ENCODE peak calls at places on chromosome 18, in four cellular contexts. One of them, this sample, is unnamed.

GRCh38 chr18:33606621-33607020 is 28.6 kb downstream of the ASXL3 start:
- DNase-seq in HepG2: no peak
- DNase-seq in K562: no peak
- DNase-seq in GM12878: no peak
- DNase-seq in this sample: peak; percentile 53

GRCh38 chr18:30106356-30106755 is 936.2 kb downstream of the DSC3 start:
- DNase-seq in HepG2: no peak
- DNase-seq in GM12878: no peak
- DNase-seq in K562: no peak
- DNase-seq in this sample: peak; percentile 38

GRCh38 chr18:71038196-71038595 is 749.4 kb downstream of the SOCS6 start:
- DNase-seq in GM12878: no peak
- DNase-seq in K562: no peak
- DNase-seq in HepG2: no peak
- DNase-seq in this sample: no peak

GRCh38 chr18:54774971-54775665 is 53.2 kb upstream of the RAB27B start:
- DNase-seq in GM12878: no peak
- DNase-seq in K562: no peak
- DNase-seq in HepG2: no peak
- DNase-seq in this sample: no peak

GRCh38 chr18:44130365-44130942 is 550.2 kb upstream of the SETBP1 start:
- DNase-seq in GM12878: no peak
- DNase-seq in K562: peak; percentile 8
- DNase-seq in HepG2: peak; percentile 10
- DNase-seq in this sample: peak; percentile 21

GRCh38 chr18:54233228-54233625 is 8.8 kb upstream of the MBD2 start:
- DNase-seq in HepG2: no peak
- DNase-seq in K562: no peak
- DNase-seq in GM12878: no peak
- DNase-seq in this sample: no peak

GRCh38 chr18:69580107-69580506 is 179.4 kb downstream of the DOK6 start:
- DNase-seq in HepG2: peak; percentile 1
- DNase-seq in GM12878: peak; percentile 5
- DNase-seq in K562: no peak
- DNase-seq in this sample: no peak

GRCh38 chr18:47797126-47797525 is 133.3 kb downstream of the SMAD2 start:
- DNase-seq in HepG2: no peak
- DNase-seq in K562: no peak
- DNase-seq in GM12878: no peak
- DNase-seq in this sample: no peak

GRCh38 chr18:67467188-67467587 is 49.3 kb downstream of the DSEL start:
- DNase-seq in HepG2: no peak
- DNase-seq in GM12878: no peak
- DNase-seq in K562: no peak
- DNase-seq in this sample: no peak

GRCh38 chr18:13070460-13070859 is 79.3 kb downstream of the CEP192 start:
- DNase-seq in K562: no peak
- DNase-seq in HepG2: peak; percentile 50
- DNase-seq in GM12878: no peak
- DNase-seq in this sample: no peak

GRCh38 chr18:75204262-75204977 is 4.5 kb downstream of the PTGR3 start:
- DNase-seq in GM12878: no peak
- DNase-seq in K562: no peak
- DNase-seq in HepG2: no peak
- DNase-seq in this sample: no peak

GRCh38 chr18:69102959-69103358 is 297.7 kb upstream of the DOK6 start:
- DNase-seq in GM12878: no peak
- DNase-seq in HepG2: no peak
- DNase-seq in K562: no peak
- DNase-seq in this sample: no peak

GRCh38 chr18:323253-323622 is 55.4 kb upstream of the THOC1 start:
- DNase-seq in HepG2: peak; percentile 87
- DNase-seq in K562: no peak
- DNase-seq in GM12878: no peak
- DNase-seq in this sample: no peak

GRCh38 chr18:59268722-59269562 is 4.3 kb downstream of the RAX start:
- DNase-seq in HepG2: peak; percentile 13
- DNase-seq in K562: peak; percentile 27
- DNase-seq in GM12878: no peak
- DNase-seq in this sample: peak; percentile 55

GRCh38 chr18:24601624-24602023 is 141.2 kb downstream of the HRH4 start:
- DNase-seq in GM12878: no peak
- DNase-seq in HepG2: no peak
- DNase-seq in K562: no peak
- DNase-seq in this sample: no peak

GRCh38 chr18:25056456-25056855 is 295.5 kb downstream of the ZNF521 start:
- DNase-seq in K562: no peak
- DNase-seq in GM12878: no peak
- DNase-seq in HepG2: no peak
- DNase-seq in this sample: no peak

GRCh38 chr18:27184115-27185024 is 738 bp downstream of the CHST9 start:
- DNase-seq in GM12878: no peak
- DNase-seq in K562: no peak
- DNase-seq in HepG2: no peak
- DNase-seq in this sample: peak; percentile 23

GRCh38 chr18:29912351-29912750 is 1130.2 kb downstream of the DSC3 start:
- DNase-seq in K562: no peak
- DNase-seq in GM12878: no peak
- DNase-seq in HepG2: no peak
- DNase-seq in this sample: no peak

GRCh38 chr18:57095884-57096283 is 51.0 kb upstream of the BOD1L2 start:
- DNase-seq in HepG2: no peak
- DNase-seq in K562: peak; percentile 27
- DNase-seq in GM12878: no peak
- DNase-seq in this sample: no peak

GRCh38 chr18:35415511-35416427 is 38.6 kb upstream of the ZNF396 start:
- DNase-seq in HepG2: no peak
- DNase-seq in K562: no peak
- DNase-seq in GM12878: no peak
- DNase-seq in this sample: no peak

GRCh38 chr18:58097127-58097906 is 53.3 kb downstream of the NEDD4L start:
- DNase-seq in GM12878: no peak
- DNase-seq in HepG2: peak; percentile 41
- DNase-seq in K562: no peak
- DNase-seq in this sample: no peak

GRCh38 chr18:72342933-72343332 is 201.2 kb downstream of the CBLN2 start:
- DNase-seq in HepG2: no peak
- DNase-seq in K562: no peak
- DNase-seq in GM12878: no peak
- DNase-seq in this sample: no peak

GRCh38 chr18:45245036-45245638 is 370.1 kb upstream of the SLC14A2 start:
- DNase-seq in HepG2: no peak
- DNase-seq in K562: no peak
- DNase-seq in GM12878: no peak
- DNase-seq in this sample: no peak

GRCh38 chr18:79588636-79589481 is 90.7 kb upstream of the CTDP1 start:
- DNase-seq in HepG2: peak; percentile 47
- DNase-seq in K562: no peak
- DNase-seq in GM12878: no peak
- DNase-seq in this sample: no peak

GRCh38 chr18:68449292-68449691 is 265.6 kb downstream of the TMX3 start:
- DNase-seq in GM12878: no peak
- DNase-seq in HepG2: no peak
- DNase-seq in K562: no peak
- DNase-seq in this sample: no peak

GRCh38 chr18:12599543-12599942 is 58.4 kb downstream of the SPIRE1 start:
- DNase-seq in HepG2: no peak
- DNase-seq in K562: no peak
- DNase-seq in GM12878: no peak
- DNase-seq in this sample: no peak

GRCh38 chr18:40832362-40832761 is 1122.7 kb upstream of the PIK3C3 start:
- DNase-seq in HepG2: no peak
- DNase-seq in GM12878: no peak
- DNase-seq in K562: no peak
- DNase-seq in this sample: no peak

DNA sequence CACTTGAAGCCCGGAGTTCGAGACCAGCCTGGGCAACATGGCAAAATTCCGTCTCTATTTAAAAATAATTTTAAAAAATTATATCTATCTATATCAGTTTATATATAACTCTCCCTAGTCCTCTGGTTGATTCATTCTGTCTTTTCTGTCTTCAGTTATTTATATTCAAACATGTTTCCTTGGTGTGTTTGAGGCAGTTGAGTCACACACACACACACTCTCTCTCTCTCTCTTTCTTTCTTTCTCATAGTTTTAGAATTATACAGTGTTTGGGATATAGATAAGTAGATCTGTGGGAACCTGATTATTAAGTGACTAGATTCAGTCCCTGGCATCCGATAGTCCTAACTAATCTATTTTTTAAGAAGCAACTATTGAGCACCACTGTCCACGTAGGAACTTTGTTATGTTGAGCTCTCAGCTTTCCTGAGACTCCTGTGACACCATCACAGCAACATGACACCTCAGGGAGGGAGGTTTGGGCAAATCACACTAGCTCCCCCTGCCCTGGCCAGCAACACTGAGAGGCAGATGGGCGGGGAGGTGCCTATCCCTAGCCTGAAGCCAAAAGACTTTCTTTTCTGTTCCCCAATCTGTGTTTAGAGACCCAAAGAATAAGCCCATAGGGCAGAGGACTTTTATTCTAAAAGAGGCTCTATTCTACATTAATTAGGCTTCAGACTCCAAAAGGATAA is 482.7 kb downstream of the DLGAP1 start:
- DNase-seq in HepG2: no peak
- DNase-seq in GM12878: no peak
- DNase-seq in K562: no peak
- DNase-seq in this sample: no peak
- TF ChIP-seq SP1 in HepG2: no peak
- TF ChIP-seq SP1 in GM12878: no peak
- TF ChIP-seq SP1 in K562: no peak
- TF ChIP-seq SP1 in this sample: no peak

GRCh38 chr18:61855127-61855991 is 37.4 kb downstream of the RNF152 start:
- DNase-seq in HepG2: no peak
- DNase-seq in K562: no peak
- DNase-seq in GM12878: no peak
- DNase-seq in this sample: no peak

GRCh38 chr18:61860302-61860701 is 32.5 kb downstream of the RNF152 start:
- DNase-seq in HepG2: no peak
- DNase-seq in GM12878: no peak
- DNase-seq in K562: no peak
- DNase-seq in this sample: no peak

GRCh38 chr18:61855992-61856378 is 36.8 kb downstream of the RNF152 start:
- DNase-seq in HepG2: no peak
- DNase-seq in K562: no peak
- DNase-seq in GM12878: no peak
- DNase-seq in this sample: no peak

GRCh38 chr18:61861372-61861771 is 31.4 kb downstream of the RNF152 start:
- DNase-seq in GM12878: no peak
- DNase-seq in K562: no peak
- DNase-seq in HepG2: no peak
- DNase-seq in this sample: no peak

GRCh38 chr18:61859118-61859517 is 33.7 kb downstream of the RNF152 start:
- DNase-seq in GM12878: no peak
- DNase-seq in HepG2: no peak
- DNase-seq in K562: no peak
- DNase-seq in this sample: no peak
- TF ChIP-seq FOXM1 in GM12878: no peak
- TF ChIP-seq FOXM1 in HepG2: no peak
- TF ChIP-seq FOXM1 in K562: no peak
- TF ChIP-seq FOXM1 in this sample: no peak

GRCh38 chr18:22069916-22070315 is 99.5 kb upstream of the GATA6 start:
- DNase-seq in HepG2: peak; percentile 87
- DNase-seq in K562: no peak
- DNase-seq in GM12878: no peak
- DNase-seq in this sample: no peak

GRCh38 chr18:22067682-22068081 is 101.7 kb upstream of the GATA6 start:
- DNase-seq in GM12878: no peak
- DNase-seq in K562: no peak
- DNase-seq in HepG2: no peak
- DNase-seq in this sample: no peak

GRCh38 chr18:22065311-22065710 is 104.1 kb upstream of the GATA6 start:
- DNase-seq in GM12878: no peak
- DNase-seq in HepG2: no peak
- DNase-seq in K562: peak; percentile 59
- DNase-seq in this sample: no peak

GRCh38 chr18:22066083-22066485 is 103.3 kb upstream of the GATA6 start:
- DNase-seq in GM12878: no peak
- DNase-seq in K562: peak; percentile 85
- DNase-seq in HepG2: peak; percentile 37
- DNase-seq in this sample: no peak

DNA sequence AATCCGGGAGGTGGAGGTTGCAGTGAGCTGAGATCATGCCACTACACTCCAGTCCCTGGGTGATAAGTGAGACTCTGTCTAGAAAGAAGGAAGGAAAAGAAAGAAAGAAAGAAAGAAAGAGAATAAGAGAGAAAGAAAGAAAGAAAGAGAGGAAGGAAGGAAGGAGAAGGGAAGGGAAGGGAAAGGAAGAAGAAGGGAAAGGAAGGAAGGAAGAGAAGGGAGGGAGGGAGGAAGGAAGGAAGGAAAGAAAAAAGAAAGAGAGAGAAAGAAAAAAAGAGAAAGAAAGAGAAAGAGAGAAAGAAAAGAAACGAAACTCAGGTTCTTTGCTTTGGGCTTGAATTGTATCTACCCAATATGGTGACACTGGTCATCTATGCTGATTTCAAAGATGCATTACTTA is 102.3 kb upstream of the GATA6 start:
- DNase-seq in HepG2: no peak
- DNase-seq in K562: no peak
- DNase-seq in GM12878: no peak
- DNase-seq in this sample: no peak
- TF ChIP-seq TARDBP in HepG2: no peak
- TF ChIP-seq TARDBP in K562: no peak
- TF ChIP-seq TARDBP in GM12878: no peak
- TF ChIP-seq TARDBP in this sample: no peak

GRCh38 chr18:49886891-49887764 is 73.8 kb upstream of the ACAA2 start:
- DNase-seq in HepG2: no peak
- DNase-seq in GM12878: no peak
- DNase-seq in K562: peak; percentile 23
- DNase-seq in this sample: no peak
- TF ChIP-seq SP1 in HepG2: no peak
- TF ChIP-seq SP1 in GM12878: no peak
- TF ChIP-seq SP1 in K562: no peak
- TF ChIP-seq SP1 in this sample: no peak

This sample was measured in HEK293T.